ENCODE peak calls at places on chromosome 9, in six cellular contexts. P is right atrium auricular region, I is A549, Y is psoas muscle, R is body of pancreas, L is heart left ventricle. Q is an unnamed sample.

GRCh38 chr9:134735441-134736175 is 94.0 kb downstream of the COL5A1 start:
- DNase-seq in R (peak; percentile 26), I (no peak), L (peak; percentile 88), Y (peak; percentile 88), P (peak; percentile 84), Q (no peak)

GRCh38 chr9:128818839-128819715 is 777 bp downstream of the ENDOG start:
- DNase-seq in R (peak; percentile 51), L (peak; percentile 56), I (peak; percentile 35), Y (peak; percentile 75), P (no peak), Q (no peak)

GRCh38 chr9:115877852-115878450 is 275.6 kb upstream of the PAPPA start:
- DNase-seq in Y (no peak), L (no peak), I (no peak), P (no peak), R (no peak), Q (no peak)

GRCh38 chr9:111013250-111013649 is 25.0 kb downstream of the LPAR1 start:
- DNase-seq in P (no peak), R (no peak), L (no peak), Y (no peak), I (no peak), Q (no peak)

GRCh38 chr9:115649991-115650472 is 503.6 kb upstream of the PAPPA start:
- DNase-seq in L (peak; percentile 67), I (no peak), Y (peak; percentile 73), P (peak; percentile 94), R (peak; percentile 14), Q (peak; percentile 36)

GRCh38 chr9:64773491-64773931 is 511.5 kb downstream of the FOXD4L5 start:
- DNase-seq in L (no peak), P (no peak), R (no peak), Y (peak; percentile 21), I (no peak), Q (no peak)

GRCh38 chr9:133956520-133957076 is 35.5 kb downstream of the VAV2 start:
- DNase-seq in P (no peak), I (no peak), R (peak; percentile 72), Y (peak; percentile 56), L (peak; percentile 46), Q (no peak)

GRCh38 chr9:9855503-9856078 is 757.2 kb downstream of the PTPRD start:
- DNase-seq in R (no peak), I (no peak), Y (no peak), L (no peak), P (no peak), Q (no peak)

GRCh38 chr9:34242830-34243229 is 64.0 kb downstream of the UBAP1 start:
- DNase-seq in P (no peak), I (no peak), L (no peak), R (no peak), Y (no peak), Q (no peak)

GRCh38 chr9:79663878-79664277 is 92.1 kb downstream of the TLE4 start:
- DNase-seq in R (no peak), P (no peak), L (no peak), Y (no peak), I (no peak), Q (no peak)

GRCh38 chr9:30299126-30299780 is 2085.2 kb upstream of the ACO1 start:
- DNase-seq in R (no peak), I (no peak), Y (no peak), P (no peak), L (no peak), Q (no peak)

GRCh38 chr9:87694236-87694755 is 31.6 kb upstream of the CTSL start:
- DNase-seq in I (no peak), Y (no peak), L (no peak), R (no peak), P (peak; percentile 23), Q (peak; percentile 20)

GRCh38 chr9:114218264-114219120 is 63.2 kb downstream of the COL27A1 start:
- DNase-seq in P (no peak), L (no peak), I (no peak), Y (no peak), R (no peak), Q (no peak)

GRCh38 chr9:14935917-14936316 is 25.7 kb upstream of the FREM1 start:
- DNase-seq in I (no peak), P (no peak), L (no peak), R (no peak), Y (no peak), Q (no peak)

GRCh38 chr9:112790231-112790774 is 39.7 kb downstream of the SNX30 start:
- DNase-seq in Y (no peak), P (no peak), L (no peak), I (no peak), R (no peak), Q (peak; percentile 28)

GRCh38 chr9:136401173-136401922 is 1.4 kb upstream of the SNAPC4 start:
- DNase-seq in R (no peak), P (no peak), Y (no peak), L (no peak), I (no peak), Q (no peak)

GRCh38 chr9:134028575-134029247 is 3.4 kb downstream of the BRD3OS start:
- DNase-seq in R (no peak), I (no peak), Y (no peak), L (no peak), P (no peak), Q (no peak)

GRCh38 chr9:12817702-12818101 is 42.9 kb downstream of the LURAP1L start:
- DNase-seq in L (peak; percentile 24), Y (no peak), I (peak; percentile 44), R (peak; percentile 51), P (no peak), Q (peak; percentile 59)

GRCh38 chr9:14433293-14433818 is 119.4 kb upstream of the NFIB start:
- DNase-seq in R (no peak), I (no peak), L (no peak), Y (no peak), P (no peak), Q (no peak)

GRCh38 chr9:27151693-27152397 is 42.8 kb downstream of the TEK start:
- DNase-seq in Y (no peak), R (no peak), I (no peak), L (no peak), P (no peak), Q (no peak)

GRCh38 chr9:133728856-133729645 is 9.1 kb downstream of the SARDH start:
- DNase-seq in R (no peak), P (no peak), Y (no peak), I (no peak), L (no peak), Q (peak; percentile 18)

GRCh38 chr9:87763286-87763685 is 37.4 kb downstream of the CTSL start:
- DNase-seq in R (no peak), P (no peak), L (no peak), I (no peak), Y (no peak), Q (no peak)

GRCh38 chr9:72173080-72173479 is 23.8 kb downstream of the GDA start:
- DNase-seq in L (no peak), P (no peak), Y (no peak), R (no peak), I (no peak), Q (no peak)

GRCh38 chr9:132249123-132249522 is 87.3 kb downstream of the NTNG2 start:
- DNase-seq in P (no peak), R (peak; percentile 99), Y (no peak), L (peak; percentile 64), I (no peak), Q (peak; percentile 79)

GRCh38 chr9:107019216-107019615 is 156.2 kb downstream of the ZNF462 start:
- DNase-seq in P (no peak), R (no peak), Y (no peak), L (no peak), I (no peak), Q (no peak)

GRCh38 chr9:34589656-34590375 is at the start of gene CNTFR:
- DNase-seq in Y (peak; percentile 88), R (no peak), I (no peak), P (no peak), L (peak; percentile 37), Q (no peak)

GRCh38 chr9:4197548-4197947 is 102.3 kb downstream of the GLIS3 start:
- DNase-seq in R (no peak), Y (no peak), I (no peak), L (no peak), P (no peak), Q (no peak)

GRCh38 chr9:128595471-128595870 is 43.1 kb downstream of the SPTAN1 start:
- DNase-seq in Y (no peak), P (no peak), I (no peak), R (no peak), L (no peak), Q (no peak)

GRCh38 chr9:77819672-77820071 is 171.6 kb upstream of the GNA14 start:
- DNase-seq in L (no peak), P (no peak), R (no peak), Y (no peak), I (no peak), Q (no peak)

GRCh38 chr9:125355601-125356000 is 94.0 kb downstream of the GAPVD1 start:
- DNase-seq in P (no peak), I (no peak), L (no peak), Y (no peak), R (no peak), Q (no peak)

DNA sequence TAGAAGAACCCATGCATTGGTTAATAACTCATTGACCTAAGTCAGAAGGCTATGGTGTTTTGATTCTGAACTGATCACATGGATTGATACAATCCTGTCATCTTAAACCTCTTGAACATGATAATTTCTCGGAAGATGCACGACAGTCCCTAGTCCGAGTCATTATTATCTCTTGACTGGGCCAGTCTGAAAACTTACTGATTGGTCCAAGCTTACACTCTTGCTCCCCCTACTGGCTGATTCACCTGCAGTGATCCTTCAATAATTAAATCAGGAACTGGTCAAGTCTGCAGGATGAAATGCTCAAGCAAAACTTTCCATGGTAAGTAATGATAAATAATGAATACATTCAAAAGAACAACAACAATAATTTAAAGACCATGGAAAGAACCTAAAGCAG is 79.5 kb downstream of the BRINP1 start:
- DNase-seq in R (peak; percentile 62), Y (no peak), P (peak; percentile 71), I (peak; percentile 9), L (peak; percentile 56), Q (peak; percentile 51)
- TF ChIP-seq CTCF in R (peak; percentile 72), Y (peak; percentile 88), P (peak; percentile 88), I (peak; percentile 50), L (peak; percentile 80), Q (peak; percentile 55)

GRCh38 chr9:93118863-93119702 is 15.0 kb downstream of the NINJ1 start:
- DNase-seq in R (no peak), L (peak; percentile 26), Y (peak; percentile 51), I (no peak), P (no peak), Q (no peak)
- H3K27ac ChIP-seq in R (no peak overlapping the region), L (no peak overlapping the region), Y (peak overlapping the region; percentile 68), I (peak overlapping the region; percentile 85), P (peak overlapping the region; percentile 76), Q (no peak overlapping the region)

DNA sequence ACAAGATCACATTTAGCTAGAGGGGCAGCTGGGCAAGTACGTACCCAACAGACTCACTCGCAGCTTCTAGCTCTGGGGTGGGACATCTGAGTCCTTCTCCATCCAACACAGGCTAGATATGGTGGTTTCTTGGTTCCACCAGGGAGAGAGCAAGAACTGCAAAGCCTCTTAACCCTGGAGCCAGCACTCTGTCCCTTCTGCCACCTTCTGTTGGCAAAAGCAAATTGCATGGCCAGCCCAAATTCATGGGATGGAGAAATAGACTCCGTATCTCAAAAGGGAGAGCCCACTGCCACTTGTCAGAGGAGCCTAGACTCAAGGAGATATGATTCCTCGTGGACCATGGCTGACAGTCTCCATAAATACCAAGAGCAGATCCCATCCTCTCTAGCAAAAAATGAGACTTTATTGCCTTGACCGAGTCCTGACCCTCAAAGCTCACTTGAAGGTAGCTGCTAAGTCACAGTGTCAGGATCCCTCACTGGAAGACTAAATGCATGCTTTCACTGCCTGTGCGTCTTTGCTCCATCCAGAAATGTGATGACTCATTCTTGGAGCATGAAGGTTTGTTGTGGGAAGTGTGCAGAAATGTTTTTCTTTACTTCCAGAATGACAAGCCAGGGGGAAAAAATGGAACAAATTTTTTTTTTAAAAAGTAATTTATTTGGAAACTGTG is 28.8 kb upstream of the ROR2 start:
- DNase-seq in I (peak; percentile 46), R (no peak), Y (no peak), P (no peak), L (no peak), Q (no peak)
- TF ChIP-seq CTCF in I (peak; percentile 36), R (peak; percentile 42), Y (no peak), P (peak; percentile 52), L (no peak), Q (no peak)

GRCh38 chr9:105206821-105207699 is 37.4 kb upstream of the SLC44A1 start:
- DNase-seq in Y (no peak), I (no peak), P (no peak), R (no peak), L (no peak), Q (no peak)
- H3K27ac ChIP-seq in Y (peak overlapping the region; percentile 32), I (peak overlapping the region; percentile 39), P (peak overlapping the region; percentile 81), R (no peak overlapping the region), L (no peak overlapping the region), Q (no peak overlapping the region)

Q was measured in lung.